ENCODE peak calls at places on chromosomes 5 and 9, in ten cellular contexts. One of them, this sample, is unnamed.

GRCh38 chr5:108382784-108383358 is 973 bp upstream of the FBXL17 start:
- DNase-seq in EL: no peak
- DNase-seq in cardiac septum: no peak
- DNase-seq in epithelial cell of proximal tubule: no peak
- DNase-seq in frontal cortex: no peak
- DNase-seq in T47D: peak
- DNase-seq in neural crest cell: peak
- DNase-seq in activated effector memory CD4-positive, alpha-beta T cell treated with Interleukin-2 at 50 U/mL for 16 hours: no peak
- DNase-seq in tibial artery: no peak
- DNase-seq in OCI-M1: peak
- DNase-seq in this sample: no peak

GRCh38 chr9:90926920-90927319 is 125.3 kb downstream of the SYK start:
- DNase-seq in epithelial cell of proximal tubule: no peak
- DNase-seq in neural crest cell: no peak
- DNase-seq in EL: peak
- DNase-seq in activated effector memory CD4-positive, alpha-beta T cell treated with Interleukin-2 at 50 U/mL for 16 hours: no peak
- DNase-seq in frontal cortex: no peak
- DNase-seq in OCI-M1: no peak
- DNase-seq in cardiac septum: no peak
- DNase-seq in tibial artery: no peak
- DNase-seq in T47D: no peak
- DNase-seq in this sample: no peak

GRCh38 chr5:175521313-175521833 is 43.0 kb downstream of the SFXN1 start:
- DNase-seq in activated effector memory CD4-positive, alpha-beta T cell treated with Interleukin-2 at 50 U/mL for 16 hours: peak
- DNase-seq in OCI-M1: no peak
- DNase-seq in frontal cortex: no peak
- DNase-seq in tibial artery: no peak
- DNase-seq in neural crest cell: no peak
- DNase-seq in T47D: no peak
- DNase-seq in epithelial cell of proximal tubule: no peak
- DNase-seq in EL: no peak
- DNase-seq in cardiac septum: no peak
- DNase-seq in this sample: no peak

GRCh38 chr9:20606637-20607036 is 15.7 kb downstream of the MLLT3 start:
- DNase-seq in OCI-M1: no peak
- DNase-seq in cardiac septum: no peak
- DNase-seq in activated effector memory CD4-positive, alpha-beta T cell treated with Interleukin-2 at 50 U/mL for 16 hours: no peak
- DNase-seq in neural crest cell: no peak
- DNase-seq in frontal cortex: no peak
- DNase-seq in T47D: no peak
- DNase-seq in epithelial cell of proximal tubule: no peak
- DNase-seq in tibial artery: no peak
- DNase-seq in EL: no peak
- DNase-seq in this sample: no peak

GRCh38 chr9:125556046-125556445 is 151.0 kb downstream of the MAPKAP1 start:
- DNase-seq in tibial artery: no peak
- DNase-seq in frontal cortex: no peak
- DNase-seq in activated effector memory CD4-positive, alpha-beta T cell treated with Interleukin-2 at 50 U/mL for 16 hours: no peak
- DNase-seq in epithelial cell of proximal tubule: no peak
- DNase-seq in OCI-M1: no peak
- DNase-seq in neural crest cell: no peak
- DNase-seq in T47D: no peak
- DNase-seq in cardiac septum: no peak
- DNase-seq in EL: no peak
- DNase-seq in this sample: no peak

GRCh38 chr9:22447607-22448305 is 1.1 kb downstream of the DMRTA1 start:
- DNase-seq in T47D: no peak
- DNase-seq in activated effector memory CD4-positive, alpha-beta T cell treated with Interleukin-2 at 50 U/mL for 16 hours: no peak
- DNase-seq in epithelial cell of proximal tubule: no peak
- DNase-seq in tibial artery: no peak
- DNase-seq in EL: no peak
- DNase-seq in neural crest cell: no peak
- DNase-seq in OCI-M1: no peak
- DNase-seq in cardiac septum: no peak
- DNase-seq in frontal cortex: no peak
- DNase-seq in this sample: no peak

GRCh38 chr5:20248102-20248501 is 260.1 kb upstream of the CDH18 start:
- DNase-seq in neural crest cell: no peak
- DNase-seq in T47D: no peak
- DNase-seq in epithelial cell of proximal tubule: no peak
- DNase-seq in frontal cortex: no peak
- DNase-seq in tibial artery: no peak
- DNase-seq in activated effector memory CD4-positive, alpha-beta T cell treated with Interleukin-2 at 50 U/mL for 16 hours: no peak
- DNase-seq in EL: no peak
- DNase-seq in OCI-M1: no peak
- DNase-seq in cardiac septum: no peak
- DNase-seq in this sample: no peak

GRCh38 chr5:15968994-15969393 is 210.6 kb downstream of the MARCHF11 start:
- DNase-seq in activated effector memory CD4-positive, alpha-beta T cell treated with Interleukin-2 at 50 U/mL for 16 hours: no peak
- DNase-seq in tibial artery: no peak
- DNase-seq in cardiac septum: no peak
- DNase-seq in neural crest cell: no peak
- DNase-seq in epithelial cell of proximal tubule: no peak
- DNase-seq in EL: peak
- DNase-seq in frontal cortex: no peak
- DNase-seq in T47D: no peak
- DNase-seq in OCI-M1: no peak
- DNase-seq in this sample: no peak

GRCh38 chr5:160173-160510 is 31.2 kb upstream of the LRRC14B start:
- DNase-seq in tibial artery: no peak
- DNase-seq in epithelial cell of proximal tubule: no peak
- DNase-seq in cardiac septum: peak
- DNase-seq in T47D: peak
- DNase-seq in activated effector memory CD4-positive, alpha-beta T cell treated with Interleukin-2 at 50 U/mL for 16 hours: no peak
- DNase-seq in EL: peak
- DNase-seq in OCI-M1: no peak
- DNase-seq in neural crest cell: no peak
- DNase-seq in frontal cortex: no peak
- DNase-seq in this sample: no peak

GRCh38 chr5:129406440-129406839 is 53.7 kb upstream of the ADAMTS19 start:
- DNase-seq in T47D: no peak
- DNase-seq in OCI-M1: no peak
- DNase-seq in tibial artery: no peak
- DNase-seq in epithelial cell of proximal tubule: no peak
- DNase-seq in frontal cortex: no peak
- DNase-seq in EL: no peak
- DNase-seq in cardiac septum: no peak
- DNase-seq in neural crest cell: no peak
- DNase-seq in activated effector memory CD4-positive, alpha-beta T cell treated with Interleukin-2 at 50 U/mL for 16 hours: no peak
- DNase-seq in this sample: no peak

GRCh38 chr9:129487658-129488483 is 133.0 kb downstream of the C9orf50 start:
- DNase-seq in cardiac septum: no peak
- DNase-seq in T47D: peak
- DNase-seq in tibial artery: peak
- DNase-seq in EL: peak
- DNase-seq in activated effector memory CD4-positive, alpha-beta T cell treated with Interleukin-2 at 50 U/mL for 16 hours: no peak
- DNase-seq in neural crest cell: peak
- DNase-seq in epithelial cell of proximal tubule: no peak
- DNase-seq in OCI-M1: peak
- DNase-seq in frontal cortex: peak
- DNase-seq in this sample: no peak

GRCh38 chr9:92295240-92295790 is 1.8 kb upstream of the IARS1 start:
- DNase-seq in EL: no peak
- DNase-seq in frontal cortex: no peak
- DNase-seq in neural crest cell: no peak
- DNase-seq in activated effector memory CD4-positive, alpha-beta T cell treated with Interleukin-2 at 50 U/mL for 16 hours: no peak
- DNase-seq in epithelial cell of proximal tubule: no peak
- DNase-seq in OCI-M1: peak
- DNase-seq in tibial artery: no peak
- DNase-seq in cardiac septum: no peak
- DNase-seq in T47D: no peak
- DNase-seq in this sample: no peak

GRCh38 chr5:128579111-128579510 is 41.1 kb upstream of the FBN2 start:
- DNase-seq in neural crest cell: no peak
- DNase-seq in activated effector memory CD4-positive, alpha-beta T cell treated with Interleukin-2 at 50 U/mL for 16 hours: no peak
- DNase-seq in tibial artery: no peak
- DNase-seq in epithelial cell of proximal tubule: no peak
- DNase-seq in frontal cortex: no peak
- DNase-seq in OCI-M1: no peak
- DNase-seq in cardiac septum: no peak
- DNase-seq in EL: peak
- DNase-seq in T47D: no peak
- DNase-seq in this sample: no peak

GRCh38 chr5:14965815-14966214 is 94.2 kb upstream of the ANKH start:
- DNase-seq in cardiac septum: no peak
- DNase-seq in OCI-M1: no peak
- DNase-seq in epithelial cell of proximal tubule: no peak
- DNase-seq in tibial artery: no peak
- DNase-seq in EL: no peak
- DNase-seq in frontal cortex: no peak
- DNase-seq in activated effector memory CD4-positive, alpha-beta T cell treated with Interleukin-2 at 50 U/mL for 16 hours: no peak
- DNase-seq in T47D: no peak
- DNase-seq in neural crest cell: no peak
- DNase-seq in this sample: no peak

GRCh38 chr5:142032747-142033631 is 20.2 kb upstream of the GNPDA1 start:
- DNase-seq in tibial artery: no peak
- DNase-seq in epithelial cell of proximal tubule: no peak
- DNase-seq in EL: no peak
- DNase-seq in frontal cortex: no peak
- DNase-seq in T47D: no peak
- DNase-seq in OCI-M1: peak
- DNase-seq in activated effector memory CD4-positive, alpha-beta T cell treated with Interleukin-2 at 50 U/mL for 16 hours: no peak
- DNase-seq in cardiac septum: no peak
- DNase-seq in neural crest cell: no peak
- DNase-seq in this sample: no peak

GRCh38 chr5:14794600-14795230 is 76.9 kb downstream of the ANKH start:
- DNase-seq in neural crest cell: no peak
- DNase-seq in cardiac septum: no peak
- DNase-seq in EL: no peak
- DNase-seq in T47D: no peak
- DNase-seq in epithelial cell of proximal tubule: no peak
- DNase-seq in frontal cortex: no peak
- DNase-seq in OCI-M1: no peak
- DNase-seq in tibial artery: no peak
- DNase-seq in activated effector memory CD4-positive, alpha-beta T cell treated with Interleukin-2 at 50 U/mL for 16 hours: no peak
- DNase-seq in this sample: no peak

GRCh38 chr5:112417931-112418358 is 1.1 kb downstream of the EPB41L4A start:
- DNase-seq in frontal cortex: no peak
- DNase-seq in T47D: peak
- DNase-seq in tibial artery: peak
- DNase-seq in cardiac septum: peak
- DNase-seq in OCI-M1: peak
- DNase-seq in EL: no peak
- DNase-seq in neural crest cell: no peak
- DNase-seq in activated effector memory CD4-positive, alpha-beta T cell treated with Interleukin-2 at 50 U/mL for 16 hours: peak
- DNase-seq in epithelial cell of proximal tubule: no peak
- DNase-seq in this sample: no peak

GRCh38 chr9:33852216-33852826 is 35.4 kb downstream of the UBE2R2 start:
- DNase-seq in tibial artery: peak
- DNase-seq in OCI-M1: peak
- DNase-seq in neural crest cell: peak
- DNase-seq in cardiac septum: peak
- DNase-seq in T47D: peak
- DNase-seq in epithelial cell of proximal tubule: no peak
- DNase-seq in EL: peak
- DNase-seq in activated effector memory CD4-positive, alpha-beta T cell treated with Interleukin-2 at 50 U/mL for 16 hours: peak
- DNase-seq in frontal cortex: peak
- DNase-seq in this sample: no peak

GRCh38 chr5:116289276-116289675 is 204.5 kb downstream of the COMMD10 start:
- DNase-seq in tibial artery: no peak
- DNase-seq in T47D: no peak
- DNase-seq in frontal cortex: no peak
- DNase-seq in EL: no peak
- DNase-seq in OCI-M1: no peak
- DNase-seq in epithelial cell of proximal tubule: no peak
- DNase-seq in cardiac septum: no peak
- DNase-seq in activated effector memory CD4-positive, alpha-beta T cell treated with Interleukin-2 at 50 U/mL for 16 hours: no peak
- DNase-seq in neural crest cell: no peak
- DNase-seq in this sample: no peak

GRCh38 chr5:135825373-135826220 is 8.9 kb upstream of the SLC25A48 start:
- DNase-seq in epithelial cell of proximal tubule: no peak
- DNase-seq in frontal cortex: no peak
- DNase-seq in neural crest cell: no peak
- DNase-seq in T47D: no peak
- DNase-seq in cardiac septum: no peak
- DNase-seq in OCI-M1: no peak
- DNase-seq in tibial artery: no peak
- DNase-seq in EL: no peak
- DNase-seq in activated effector memory CD4-positive, alpha-beta T cell treated with Interleukin-2 at 50 U/mL for 16 hours: no peak
- DNase-seq in this sample: no peak

GRCh38 chr9:122051401-122052346 is 41.4 kb downstream of the TTLL11 start:
- DNase-seq in EL: peak
- DNase-seq in epithelial cell of proximal tubule: no peak
- DNase-seq in cardiac septum: no peak
- DNase-seq in OCI-M1: peak
- DNase-seq in frontal cortex: no peak
- DNase-seq in neural crest cell: no peak
- DNase-seq in tibial artery: no peak
- DNase-seq in T47D: no peak
- DNase-seq in activated effector memory CD4-positive, alpha-beta T cell treated with Interleukin-2 at 50 U/mL for 16 hours: no peak
- DNase-seq in this sample: no peak

GRCh38 chr5:119876522-119876921 is 247.2 kb downstream of the FAM170A start:
- DNase-seq in tibial artery: no peak
- DNase-seq in neural crest cell: no peak
- DNase-seq in OCI-M1: no peak
- DNase-seq in epithelial cell of proximal tubule: no peak
- DNase-seq in cardiac septum: no peak
- DNase-seq in T47D: no peak
- DNase-seq in frontal cortex: no peak
- DNase-seq in EL: no peak
- DNase-seq in activated effector memory CD4-positive, alpha-beta T cell treated with Interleukin-2 at 50 U/mL for 16 hours: no peak
- DNase-seq in this sample: no peak

GRCh38 chr5:57626703-57627102 is 144.1 kb upstream of the ACTBL2 start:
- DNase-seq in activated effector memory CD4-positive, alpha-beta T cell treated with Interleukin-2 at 50 U/mL for 16 hours: no peak
- DNase-seq in cardiac septum: no peak
- DNase-seq in T47D: no peak
- DNase-seq in epithelial cell of proximal tubule: no peak
- DNase-seq in tibial artery: no peak
- DNase-seq in frontal cortex: no peak
- DNase-seq in OCI-M1: no peak
- DNase-seq in neural crest cell: no peak
- DNase-seq in EL: no peak
- DNase-seq in this sample: no peak

GRCh38 chr9:70034292-70034711 is 9.3 kb upstream of the MAMDC2 start:
- DNase-seq in frontal cortex: no peak
- DNase-seq in cardiac septum: no peak
- DNase-seq in neural crest cell: no peak
- DNase-seq in activated effector memory CD4-positive, alpha-beta T cell treated with Interleukin-2 at 50 U/mL for 16 hours: no peak
- DNase-seq in EL: no peak
- DNase-seq in epithelial cell of proximal tubule: no peak
- DNase-seq in tibial artery: no peak
- DNase-seq in OCI-M1: no peak
- DNase-seq in T47D: no peak
- DNase-seq in this sample: no peak

GRCh38 chr9:129209580-129209979 is 31.5 kb upstream of the IER5L start:
- DNase-seq in neural crest cell: no peak
- DNase-seq in tibial artery: no peak
- DNase-seq in activated effector memory CD4-positive, alpha-beta T cell treated with Interleukin-2 at 50 U/mL for 16 hours: no peak
- DNase-seq in frontal cortex: no peak
- DNase-seq in EL: no peak
- DNase-seq in OCI-M1: no peak
- DNase-seq in epithelial cell of proximal tubule: no peak
- DNase-seq in cardiac septum: no peak
- DNase-seq in T47D: peak
- DNase-seq in this sample: no peak

GRCh38 chr5:125348221-125348692 is 601.8 kb upstream of the ZNF608 start:
- DNase-seq in cardiac septum: no peak
- DNase-seq in EL: no peak
- DNase-seq in neural crest cell: peak
- DNase-seq in activated effector memory CD4-positive, alpha-beta T cell treated with Interleukin-2 at 50 U/mL for 16 hours: no peak
- DNase-seq in OCI-M1: no peak
- DNase-seq in tibial artery: peak
- DNase-seq in frontal cortex: no peak
- DNase-seq in epithelial cell of proximal tubule: no peak
- DNase-seq in T47D: no peak
- DNase-seq in this sample: no peak

GRCh38 chr9:137071282-137071681 is 925 bp upstream of the SAPCD2 start:
- DNase-seq in EL: no peak
- DNase-seq in activated effector memory CD4-positive, alpha-beta T cell treated with Interleukin-2 at 50 U/mL for 16 hours: no peak
- DNase-seq in cardiac septum: no peak
- DNase-seq in frontal cortex: no peak
- DNase-seq in tibial artery: no peak
- DNase-seq in T47D: no peak
- DNase-seq in neural crest cell: no peak
- DNase-seq in OCI-M1: no peak
- DNase-seq in epithelial cell of proximal tubule: no peak
- DNase-seq in this sample: no peak

GRCh38 chr5:74966151-74967050 is 86.0 kb downstream of the GCNT4 start:
- DNase-seq in OCI-M1: no peak
- DNase-seq in T47D: no peak
- DNase-seq in cardiac septum: no peak
- DNase-seq in tibial artery: no peak
- DNase-seq in EL: peak
- DNase-seq in epithelial cell of proximal tubule: no peak
- DNase-seq in activated effector memory CD4-positive, alpha-beta T cell treated with Interleukin-2 at 50 U/mL for 16 hours: no peak
- DNase-seq in frontal cortex: no peak
- DNase-seq in neural crest cell: no peak
- DNase-seq in this sample: no peak